ENCODE peak calls at places on chromosomes 11 and 22, in four cellular contexts. W is stimulated activated CD8-positive, alpha-beta memory T cell treated with anti-CD3 and anti-CD28 coated beads, Interleukin-4, amount 100 ng/mL, for 48 hours; Z is foreskin fibroblast; G is neural progenitor cell. S is an unnamed sample.

GRCh38 chr11:64150481-64151239 is 15.3 kb downstream of the MACROD1 start:
- DNase-seq in W (no peak), Z (no peak), G (no peak), S (no peak)

GRCh38 chr11:76523147-76523546 is 78.3 kb downstream of the EMSY start:
- DNase-seq in Z (no peak), G (no peak), W (no peak), S (no peak)

GRCh38 chr22:46465348-46465725 is 72.1 kb downstream of the CELSR1 start:
- DNase-seq in W (no peak), G (no peak), Z (no peak), S (no peak)

GRCh38 chr11:91932151-91932821 is 292.3 kb upstream of the FAT3 start:
- DNase-seq in W (no peak), G (no peak), Z (no peak), S (peak; percentile 57)

GRCh38 chr11:126573325-126574076 is 218.0 kb downstream of the ST3GAL4 start:
- DNase-seq in W (no peak), G (no peak), Z (no peak), S (no peak)

GRCh38 chr22:50105529-50106100 is 15.8 kb downstream of the MOV10L1 start:
- DNase-seq in Z (peak; percentile 18), W (no peak), G (no peak), S (no peak)

GRCh38 chr11:76669901-76670474 is 559 bp downstream of the LRRC32 start:
- DNase-seq in W (no peak), G (peak; percentile 46), Z (peak; percentile 34), S (peak; percentile 72)

GRCh38 chr22:19051381-19051780 is 70.8 kb downstream of the DGCR2 start:
- DNase-seq in G (no peak), Z (no peak), W (no peak), S (no peak)

GRCh38 chr11:80722616-80723015 is 1281.8 kb upstream of the TENM4 start:
- DNase-seq in Z (no peak), W (no peak), G (no peak), S (no peak)

GRCh38 chr11:34348919-34349318 is 8.9 kb downstream of the ABTB2 start:
- DNase-seq in Z (no peak), W (no peak), G (no peak), S (no peak)

GRCh38 chr22:43891360-43892182 is at the start of gene PNPLA5:
- DNase-seq in G (peak; percentile 66), W (peak; percentile 64), Z (no peak), S (no peak)

GRCh38 chr11:85663080-85663729 is 1.7 kb downstream of the CREBZF start:
- DNase-seq in G (no peak), W (no peak), Z (no peak), S (peak; percentile 10)

GRCh38 chr11:111548542-111548941 is 8.0 kb downstream of the LAYN start:
- DNase-seq in G (no peak), Z (no peak), W (no peak), S (no peak)

GRCh38 chr11:21056644-21057043 is 387.3 kb downstream of the NELL1 start:
- DNase-seq in W (no peak), G (no peak), Z (no peak), S (no peak)

GRCh38 chr11:3087821-3088800 is 30.9 kb upstream of the CARS1 start:
- DNase-seq in Z (no peak), G (no peak), W (no peak), S (peak; percentile 28)

GRCh38 chr11:118108513-118108912 is 21.8 kb upstream of the SMIM35 start:
- DNase-seq in G (peak; percentile 43), W (no peak), Z (no peak), S (no peak)

GRCh38 chr22:41184679-41185078 is 20.4 kb upstream of the L3MBTL2 start:
- DNase-seq in G (no peak), W (no peak), Z (no peak), S (no peak)

GRCh38 chr22:17083811-17084540 is 824 bp upstream of the IL17RA start:
- DNase-seq in W (no peak), G (no peak), Z (no peak), S (no peak)

GRCh38 chr11:77340501-77340900 is 39.0 kb upstream of the GDPD4 start:
- DNase-seq in G (no peak), W (no peak), Z (no peak), S (no peak)

GRCh38 chr11:117827521-117828511 is 3.3 kb upstream of the FXYD2 start:
- DNase-seq in Z (no peak), W (peak; percentile 38), G (no peak), S (no peak)

GRCh38 chr11:22474621-22475020 is 136.4 kb downstream of the SLC17A6 start:
- DNase-seq in Z (no peak), G (no peak), W (no peak), S (no peak)

GRCh38 chr22:41893591-41894375 is 21.1 kb downstream of the SHISA8 start:
- DNase-seq in G (no peak), W (no peak), Z (no peak), S (no peak)

GRCh38 chr11:92738281-92738680 is 231.2 kb upstream of the MTNR1B start:
- DNase-seq in Z (no peak), G (no peak), W (no peak), S (no peak)

GRCh38 chr11:119832536-119832935 is 103.5 kb upstream of the NECTIN1 start:
- DNase-seq in Z (peak; percentile 36), G (peak; percentile 36), W (no peak), S (peak; percentile 69)

GRCh38 chr22:46195487-46196165 is 45.3 kb downstream of the PPARA start:
- DNase-seq in W (no peak), Z (no peak), G (no peak), S (no peak)

S was measured in AG08395.